ENCODE peak calls at places on chromosomes 4 and X, in eight cellular contexts. U is NCI-H1436, W is NCI-H446 treated with DMSO at 0.1 percent for 48 hours, A is substantia nigra, L is PC-3, S is neural crest cell, J is fibroblast of mammary gland, C is IMR-90. V is an unnamed sample.

GRCh38 chrX:153763989-153764755 is at the start of gene PLXNB3:
- DNase-seq in U (peak), W (peak), A (peak), L (peak), S (peak), J (peak), C (peak), V (peak)

GRCh38 chr4:2104556-2105345 is 45.6 kb downstream of the NAT8L start:
- DNase-seq in U (no peak), W (no peak), A (no peak), L (no peak), S (no peak), J (no peak), C (no peak), V (no peak)

GRCh38 chrX:53076671-53077070 is 5.5 kb upstream of the TSPYL2 start:
- DNase-seq in U (no peak), W (no peak), A (no peak), L (no peak), S (no peak), J (no peak), C (no peak), V (no peak)

GRCh38 chr4:172232966-172233365 is 419.8 kb downstream of the GALNTL6 start:
- DNase-seq in U (no peak), W (no peak), A (no peak), L (no peak), S (no peak), J (no peak), C (no peak), V (no peak)

GRCh38 chrX:38276089-38276488 is 51.2 kb downstream of the RPGR start:
- DNase-seq in U (no peak), W (no peak), A (no peak), L (no peak), S (no peak), J (no peak), C (no peak), V (no peak)

GRCh38 chr4:65007841-65008439 is 598.7 kb upstream of the TECRL start:
- DNase-seq in U (peak), W (peak), A (no peak), L (peak), S (peak), J (peak), C (no peak), V (peak)

GRCh38 chr4:138724530-138724929 is 291.1 kb upstream of the NOCT start:
- DNase-seq in U (no peak), W (no peak), A (no peak), L (no peak), S (no peak), J (no peak), C (no peak), V (no peak)

GRCh38 chr4:70714061-70714468 is 7.7 kb upstream of the RUFY3 start:
- DNase-seq in U (no peak), W (no peak), A (no peak), L (no peak), S (no peak), J (no peak), C (peak), V (peak)

GRCh38 chr4:102823897-102824296 is 3.5 kb downstream of the UBE2D3 start:
- DNase-seq in U (no peak), W (no peak), A (no peak), L (no peak), S (no peak), J (peak), C (peak), V (no peak)

GRCh38 chr4:103075435-103075893 is 1.1 kb downstream of the SLC9B2 start:
- DNase-seq in U (no peak), W (no peak), A (no peak), L (peak), S (no peak), J (peak), C (peak), V (peak)

GRCh38 chrX:8084023-8084422 is 87.0 kb downstream of the VCX2 start:
- DNase-seq in U (no peak), W (no peak), A (no peak), L (peak), S (no peak), J (peak), C (peak), V (no peak)

GRCh38 chrX:48035891-48036290 is 29.1 kb downstream of the SPACA5 start:
- DNase-seq in U (no peak), W (no peak), A (no peak), L (no peak), S (no peak), J (no peak), C (no peak), V (no peak)

GRCh38 chrX:150546711-150547153 is 21.7 kb upstream of the MTM1 start:
- DNase-seq in U (no peak), W (no peak), A (no peak), L (no peak), S (no peak), J (no peak), C (no peak), V (no peak)

GRCh38 chr4:119525771-119526712 is 102.6 kb downstream of the PDE5A start:
- DNase-seq in U (no peak), W (no peak), A (no peak), L (peak), S (no peak), J (peak), C (peak), V (no peak)

GRCh38 chr4:23323436-23323835 is 566.4 kb downstream of the PPARGC1A start:
- DNase-seq in U (no peak), W (no peak), A (no peak), L (no peak), S (no peak), J (no peak), C (no peak), V (no peak)

GRCh38 chr4:51831133-51831532 is 11.8 kb upstream of the DCUN1D4 start:
- DNase-seq in U (peak), W (no peak), A (peak), L (peak), S (peak), J (peak), C (peak), V (peak)

GRCh38 chr4:26048378-26048882 is 134.4 kb downstream of the SMIM20 start:
- DNase-seq in U (no peak), W (no peak), A (no peak), L (peak), S (no peak), J (peak), C (peak), V (no peak)

GRCh38 chr4:92060333-92060732 is 243.4 kb upstream of the GRID2 start:
- DNase-seq in U (no peak), W (no peak), A (no peak), L (no peak), S (no peak), J (no peak), C (no peak), V (no peak)

GRCh38 chrX:413322-414201 is 26.9 kb upstream of the PPP2R3B start:
- DNase-seq in U (no peak), W (no peak), A (no peak), L (no peak), S (peak), J (no peak), C (peak), V (no peak)

GRCh38 chr4:545612-546011 is 30.5 kb downstream of the TMEM271 start:
- DNase-seq in U (no peak), W (no peak), A (no peak), L (no peak), S (no peak), J (no peak), C (no peak), V (no peak)

GRCh38 chrX:2484721-2485459 is 15.9 kb downstream of the DHRSX start:
- DNase-seq in U (no peak), W (no peak), A (no peak), L (no peak), S (no peak), J (peak), C (peak), V (no peak)

GRCh38 chrX:69163936-69164741 is 1.1 kb downstream of the PJA1 start:
- DNase-seq in U (peak), W (no peak), A (no peak), L (no peak), S (no peak), J (no peak), C (no peak), V (no peak)

GRCh38 chr4:76950846-76951321 is 1.3 kb downstream of the SEPTIN11 start:
- DNase-seq in U (peak), W (no peak), A (no peak), L (peak), S (no peak), J (peak), C (peak), V (no peak)

GRCh38 chr4:55468724-55469123 is 73.0 kb downstream of the TMEM165 start:
- DNase-seq in U (no peak), W (no peak), A (no peak), L (peak), S (no peak), J (peak), C (peak), V (no peak)

GRCh38 chrX:70755850-70756249 is 152.7 kb downstream of the TEX11 start:
- DNase-seq in U (no peak), W (no peak), A (no peak), L (no peak), S (no peak), J (no peak), C (no peak), V (no peak)

GRCh38 chr4:42608551-42608950 is 48.4 kb downstream of the ATP8A1 start:
- DNase-seq in U (no peak), W (no peak), A (no peak), L (peak), S (no peak), J (no peak), C (no peak), V (no peak)

GRCh38 chr4:9685692-9686091 is 95.7 kb upstream of the DRD5 start:
- DNase-seq in U (no peak), W (no peak), A (no peak), L (no peak), S (no peak), J (no peak), C (no peak), V (no peak)

GRCh38 chrX:53374923-53375322 is 47.5 kb downstream of the SMC1A start:
- DNase-seq in U (no peak), W (no peak), A (no peak), L (no peak), S (no peak), J (no peak), C (no peak), V (no peak)

GRCh38 chr4:84971319-84971932 is 4.9 kb upstream of the WDFY3 start:
- DNase-seq in U (peak), W (peak), A (no peak), L (peak), S (no peak), J (peak), C (peak), V (peak)

GRCh38 chr4:169523796-169524195 is 88.6 kb downstream of the NEK1 start:
- DNase-seq in U (no peak), W (no peak), A (no peak), L (no peak), S (no peak), J (no peak), C (no peak), V (no peak)

GRCh38 chrX:10952619-10953018 is 158.5 kb upstream of the HCCS start:
- DNase-seq in U (no peak), W (no peak), A (no peak), L (no peak), S (no peak), J (peak), C (peak), V (no peak)

V was measured in HuH-7.